ENCODE peak calls at places on chromosomes 16 and 17, in nine cellular contexts. Z is right atrium auricular region; U is heart left ventricle; N is heart right ventricle; Q is lower lobe of right lung; Y is AG04450; O is WERI-Rb-1; P is CD8-positive, alpha-beta T cell; D is left ventricle myocardium inferior. H is an unnamed sample. For H3K9me3 and H3K27me3, the result is how much of the 10 kb centered on the place peaks cover.

GRCh38 chr17:2406903-2407790 is 6.3 kb upstream of the MNT start:
- DNase-seq in Z (peak), U (peak), N (peak), Q (peak), Y (no peak), O (no peak), P (no peak), D (peak), H (no peak)

GRCh38 chr17:38724337-38724988 is 5.7 kb upstream of the CISD3 start:
- DNase-seq in Z (no peak), U (peak), N (peak), Q (no peak), Y (no peak), O (no peak), P (no peak), D (peak), H (no peak)

GRCh38 chr17:79748296-79749099 is 17.8 kb downstream of the ENPP7 start:
- DNase-seq in Z (no peak), U (no peak), N (no peak), Q (no peak), Y (no peak), O (no peak), P (no peak), D (no peak), H (no peak)

GRCh38 chr16:81237282-81237681 is 1.2 kb upstream of the BCO1 start:
- DNase-seq in Z (peak), U (peak), N (peak), Q (no peak), Y (no peak), O (no peak), P (no peak), D (peak), H (no peak)

GRCh38 chr17:49990921-49991320 is 4.1 kb downstream of the DLX3 start:
- DNase-seq in Z (no peak), U (no peak), N (no peak), Q (no peak), Y (no peak), O (no peak), P (peak), D (no peak), H (no peak)

GRCh38 chr17:57408064-57408811 is 151.9 kb downstream of the MSI2 start:
- DNase-seq in Z (no peak), U (no peak), N (no peak), Q (peak), Y (no peak), O (no peak), P (peak), D (no peak), H (peak)

GRCh38 chr17:21573961-21574610 is 118.2 kb upstream of the KCNJ18 start:
- DNase-seq in Z (peak), U (peak), N (peak), Q (peak), Y (peak), O (no peak), P (peak), D (peak), H (no peak)

GRCh38 chr16:77297996-77298637 is 98.9 kb downstream of the SYCE1L start:
- DNase-seq in Z (no peak), U (no peak), N (no peak), Q (no peak), Y (no peak), O (no peak), P (no peak), D (no peak), H (no peak)

GRCh38 chr17:73838815-73839214 is 194.6 kb upstream of the SDK2 start:
- DNase-seq in Z (no peak), U (no peak), N (no peak), Q (no peak), Y (no peak), O (no peak), P (no peak), D (no peak), H (no peak)

GRCh38 chr17:8382052-8382879 is 727 bp downstream of the RPL26 start:
- DNase-seq in Z (no peak), U (no peak), N (no peak), Q (no peak), Y (no peak), O (no peak), P (no peak), D (no peak), H (no peak)

GRCh38 chr16:4894276-4895150 is 42.4 kb downstream of the PPL start:
- DNase-seq in Z (no peak), U (no peak), N (no peak), Q (no peak), Y (no peak), O (no peak), P (no peak), D (no peak), H (no peak)

GRCh38 chr16:12171206-12171605 is 194.7 kb downstream of the SNX29 start:
- DNase-seq in Z (no peak), U (no peak), N (no peak), Q (no peak), Y (peak), O (no peak), P (no peak), D (no peak), H (no peak)

GRCh38 chr17:21005367-21005766 is 37.4 kb downstream of the USP22 start:
- DNase-seq in Z (no peak), U (no peak), N (no peak), Q (no peak), Y (no peak), O (no peak), P (no peak), D (no peak), H (no peak)

GRCh38 chr16:73067671-73068545 is 20.0 kb upstream of the ZFHX3 start:
- DNase-seq in Z (no peak), U (no peak), N (no peak), Q (no peak), Y (no peak), O (no peak), P (no peak), D (no peak), H (no peak)

GRCh38 chr16:4624827-4625616 is 396 bp downstream of the MGRN1 start:
- DNase-seq in Z (peak), U (peak), N (peak), Q (peak), Y (peak), O (peak), P (peak), D (peak), H (peak)

GRCh38 chr17:1239210-1239609 is 31.0 kb upstream of the BHLHA9 start:
- DNase-seq in Z (no peak), U (no peak), N (no peak), Q (no peak), Y (no peak), O (no peak), P (no peak), D (no peak), H (no peak)

GRCh38 chr16:2385441-2385840 is 43.8 kb upstream of the CCNF start:
- DNase-seq in Z (no peak), U (no peak), N (no peak), Q (no peak), Y (no peak), O (no peak), P (no peak), D (no peak), H (no peak)

GRCh38 chr17:47604268-47604927 is 45.3 kb upstream of the KPNB1 start:
- DNase-seq in Z (no peak), U (peak), N (no peak), Q (no peak), Y (peak), O (no peak), P (no peak), D (peak), H (peak)

GRCh38 chr16:69179255-69180010 is 7.5 kb upstream of the SNTB2 start:
- DNase-seq in Z (peak), U (peak), N (peak), Q (peak), Y (peak), O (no peak), P (no peak), D (peak), H (peak)

GRCh38 chr17:78947235-78948153 is 22.3 kb upstream of the TIMP2 start:
- DNase-seq in Z (no peak), U (no peak), N (no peak), Q (no peak), Y (no peak), O (no peak), P (no peak), D (no peak), H (no peak)

GRCh38 chr16:74297296-74297665 is 667 bp downstream of the PSMD7 start:
- DNase-seq in Z (no peak), U (no peak), N (no peak), Q (no peak), Y (no peak), O (no peak), P (no peak), D (no peak), H (peak)

GRCh38 chr16:69112285-69113129 is 7.1 kb downstream of the HAS3 start:
- DNase-seq in Z (no peak), U (peak), N (peak), Q (peak), Y (no peak), O (peak), P (no peak), D (peak), H (peak)

GRCh38 chr16:72783716-72784320 is 264.1 kb downstream of the ZFHX3 start:
- DNase-seq in Z (no peak), U (no peak), N (no peak), Q (no peak), Y (no peak), O (no peak), P (no peak), D (no peak), H (no peak)

GRCh38 chr17:16980813-16981731 is 9.2 kb upstream of the TNFRSF13B start:
- DNase-seq in Z (peak), U (no peak), N (no peak), Q (no peak), Y (no peak), O (no peak), P (no peak), D (no peak), H (no peak)

GRCh38 chr17:64706224-64707076 is 44.3 kb upstream of the SMURF2 start:
- DNase-seq in Z (no peak), U (no peak), N (no peak), Q (no peak), Y (no peak), O (no peak), P (no peak), D (no peak), H (no peak)

GRCh38 chr17:77451894-77452852 is 311.4 kb downstream of the SEC14L1 start:
- DNase-seq in Z (peak), U (peak), N (peak), Q (no peak), Y (no peak), O (peak), P (no peak), D (peak), H (no peak)

GRCh38 chr17:82802141-82802540 is 37.7 kb downstream of the ZNF750 start:
- DNase-seq in Z (no peak), U (peak), N (no peak), Q (no peak), Y (no peak), O (no peak), P (no peak), D (no peak), H (no peak)

GRCh38 chr17:1490643-1491405 is 1.7 kb downstream of the MYO1C start:
- DNase-seq in Z (peak), U (peak), N (peak), Q (peak), Y (no peak), O (peak), P (peak), D (peak), H (peak)

GRCh38 chr16:70735141-70735979 is 49.5 kb upstream of the MTSS2 start:
- DNase-seq in Z (no peak), U (no peak), N (no peak), Q (no peak), Y (peak), O (no peak), P (no peak), D (peak), H (no peak)

GRCh38 chr17:6496636-6497441 is 52.6 kb downstream of the PIMREG start:
- DNase-seq in Z (no peak), U (no peak), N (no peak), Q (peak), Y (no peak), O (peak), P (no peak), D (no peak), H (no peak)

GRCh38 chr16:1696863-1697262 is 9.1 kb upstream of the MAPK8IP3 start:
- DNase-seq in Z (no peak), U (no peak), N (no peak), Q (no peak), Y (no peak), O (no peak), P (no peak), D (no peak), H (peak)

GRCh38 chr16:81544691-81545365 is 100.2 kb downstream of the CMIP start:
- DNase-seq in Z (no peak), U (no peak), N (no peak), Q (peak), Y (no peak), O (no peak), P (no peak), D (no peak), H (no peak)

GRCh38 chr17:74639704-74640142 is 16.2 kb upstream of the CD300E start:
- DNase-seq in Z (no peak), U (peak), N (no peak), Q (peak), Y (no peak), O (no peak), P (no peak), D (no peak), H (no peak)

DNA sequence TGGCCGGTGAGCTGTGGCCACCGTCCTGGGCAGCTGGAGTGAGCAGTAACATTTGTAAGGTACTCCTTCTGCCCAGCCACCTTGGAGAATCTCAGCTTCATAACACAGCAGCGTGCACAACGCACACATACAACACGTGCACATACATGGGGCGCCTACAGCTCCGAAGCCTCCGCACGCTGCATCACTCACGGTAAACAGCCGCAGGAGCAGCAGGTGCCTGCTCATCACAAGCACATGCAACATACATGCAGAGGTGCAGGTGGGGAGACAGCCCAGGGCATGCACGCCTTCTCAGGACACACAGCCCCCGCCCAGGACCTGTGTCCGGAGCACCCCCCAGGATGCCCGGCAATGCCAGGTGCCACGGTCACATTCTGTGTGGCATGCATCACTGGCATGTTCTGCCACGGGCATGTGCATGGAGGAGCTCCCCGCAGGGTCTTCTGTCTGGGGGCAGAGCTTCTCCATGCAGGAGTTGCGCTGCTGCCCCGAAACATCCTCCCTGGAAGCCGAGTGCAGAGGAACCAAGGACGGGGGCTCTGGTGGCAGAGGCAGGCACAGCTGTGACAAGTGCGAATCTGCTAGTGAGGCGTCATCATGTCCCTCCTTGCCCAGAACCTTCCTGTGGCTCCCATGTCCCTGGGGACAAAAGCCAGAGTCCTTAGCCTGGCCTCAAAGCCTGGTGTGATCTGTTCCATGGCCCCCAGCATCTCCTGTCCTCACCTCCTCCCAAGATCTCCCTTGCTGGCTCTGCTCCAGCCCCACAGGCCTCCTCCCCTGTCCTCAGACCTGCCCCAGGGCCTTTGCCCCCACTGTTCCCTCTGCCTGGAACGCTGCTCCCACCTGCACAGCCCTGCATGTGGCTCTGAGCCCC is 184.0 kb upstream of the GSE1 start:
- DNase-seq in Z (no peak), U (peak), N (no peak), Q (peak), Y (no peak), O (no peak), P (peak), D (peak), H (no peak)
- H3K9me3 ChIP-seq in Z (under half), U (under half), N (under half), Q (under half), Y (under half), O (under half), P (under half), D (under half), H (under half)

GRCh38 chr17:67557052-67557845 is 160.5 kb upstream of the NOL11 start:
- DNase-seq in Z (no peak), U (no peak), N (no peak), Q (no peak), Y (no peak), O (peak), P (no peak), D (no peak), H (no peak)
- H3K27me3 ChIP-seq in Z (under half), U (under half), N (under half), Q (under half), Y (under half), O (under half), P (under half), D (under half), H (under half)

DNA sequence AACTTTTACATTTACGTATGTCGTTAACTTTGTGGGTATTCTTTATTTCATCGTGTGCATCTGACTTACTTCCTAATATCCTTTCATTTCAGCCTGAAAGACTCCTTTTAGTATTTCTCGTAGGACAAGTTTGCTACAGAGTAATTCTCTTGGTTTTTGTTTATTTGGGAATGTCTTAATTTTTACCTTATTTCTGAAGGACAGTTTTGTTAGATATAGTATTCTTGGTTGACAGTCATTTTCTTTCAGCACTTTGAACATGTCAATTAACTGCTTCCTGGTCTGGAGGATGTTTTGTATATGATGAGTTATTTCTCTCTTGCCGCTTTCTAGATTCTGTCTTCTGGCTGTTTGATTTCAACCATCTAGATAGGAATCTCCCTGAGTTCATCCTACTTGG is 109.2 kb upstream of the NACA2 start:
- DNase-seq in Z (no peak), U (no peak), N (no peak), Q (no peak), Y (no peak), O (no peak), P (no peak), D (no peak), H (no peak)
- H3K9me3 ChIP-seq in Z (under half), U (under half), N (half or more), Q (under half), Y (under half), O (under half), P (under half), D (half or more), H (under half)

GRCh38 chr17:42179911-42180410 is 981 bp downstream of the KCNH4 start:
- DNase-seq in Z (no peak), U (peak), N (peak), Q (no peak), Y (no peak), O (no peak), P (no peak), D (peak), H (peak)
- H3K27me3 ChIP-seq in Z (under half), U (under half), N (under half), Q (under half), Y (under half), O (under half), P (under half), D (under half), H (under half)

GRCh38 chr16:6190756-6191155 is 1093.2 kb upstream of the EEF2KMT start:
- DNase-seq in Z (no peak), U (no peak), N (no peak), Q (no peak), Y (no peak), O (no peak), P (no peak), D (no peak), H (no peak)
- H3K9me3 ChIP-seq in Z (under half), U (under half), N (under half), Q (under half), Y (under half), O (under half), P (under half), D (under half), H (under half)

GRCh38 chr17:27457405-27457730 is 1.1 kb downstream of the KSR1 start:
- DNase-seq in Z (no peak), U (no peak), N (no peak), Q (no peak), Y (no peak), O (peak), P (no peak), D (no peak), H (no peak)
- H3K27me3 ChIP-seq in Z (under half), U (under half), N (under half), Q (under half), Y (under half), O (under half), P (under half), D (under half), H (under half)

H was measured in HAP-1.